ENCODE peak calls at places on chromosomes 5 and 9, in five cellular contexts. F, N, Y, H and M are unnamed samples.

GRCh38 chr5:124700930-124701458 is 45.4 kb downstream of the ZNF608 start:
- DNase-seq in F (no peak), N (no peak), Y (no peak), H (no peak), M (no peak)

GRCh38 chr5:59562756-59563389 is 330.7 kb downstream of the PDE4D start:
- DNase-seq in F (no peak), N (no peak), Y (peak; percentile 34), H (no peak), M (peak; percentile 40)

GRCh38 chr5:125306741-125307140 is 560.3 kb upstream of the ZNF608 start:
- DNase-seq in F (no peak), N (no peak), Y (no peak), H (no peak), M (no peak)

GRCh38 chr5:32302822-32303754 is 9.7 kb downstream of the MTMR12 start:
- DNase-seq in F (no peak), N (no peak), Y (no peak), H (no peak), M (no peak)

GRCh38 chr9:122058051-122058450 is 35.1 kb downstream of the TTLL11 start:
- DNase-seq in F (no peak), N (no peak), Y (no peak), H (no peak), M (no peak)

GRCh38 chr5:169494383-169495251 is 89.0 kb upstream of the SPDL1 start:
- DNase-seq in F (no peak), N (no peak), Y (no peak), H (no peak), M (no peak)

GRCh38 chr5:176320577-176320976 is 41.0 kb downstream of the KIAA1191 start:
- DNase-seq in F (no peak), N (no peak), Y (no peak), H (no peak), M (no peak)

GRCh38 chr5:43044181-43044914 is 4.2 kb upstream of the ANXA2R start:
- DNase-seq in F (no peak), N (no peak), Y (no peak), H (no peak), M (no peak)

GRCh38 chr9:137436761-137437600 is 4.2 kb downstream of the ENTPD8 start:
- DNase-seq in F (no peak), N (no peak), Y (no peak), H (no peak), M (no peak)

GRCh38 chr5:109455598-109456096 is 45.9 kb upstream of the PJA2 start:
- DNase-seq in F (peak; percentile 13), N (no peak), Y (peak; percentile 99), H (no peak), M (no peak)

GRCh38 chr9:114363424-114363823 is 24.4 kb downstream of the AKNA start:
- DNase-seq in F (no peak), N (no peak), Y (no peak), H (no peak), M (no peak)

GRCh38 chr5:108523360-108523759 is 141.5 kb upstream of the FBXL17 start:
- DNase-seq in F (no peak), N (no peak), Y (no peak), H (no peak), M (no peak)

GRCh38 chr5:67393211-67393610 is 196.6 kb upstream of the CD180 start:
- DNase-seq in F (no peak), N (no peak), Y (no peak), H (no peak), M (no peak)

GRCh38 chr9:71643330-71643729 is 125.0 kb downstream of the CEMIP2 start:
- DNase-seq in F (no peak), N (no peak), Y (no peak), H (no peak), M (no peak)